ENCODE peak calls at places on chromosomes 4 and X, in four cellular contexts. One of them, this sample, is unnamed.

GRCh38 chr4:73726000-73726399 is 14.4 kb upstream of the CXCL8 start:
- DNase-seq in GM13976: no peak
- DNase-seq in anterior cingulate cortex: no peak
- DNase-seq in Calu3: peak
- DNase-seq in this sample: peak

GRCh38 chr4:90159193-90159592 is 32.0 kb downstream of the CCSER1 start:
- DNase-seq in GM13976: no peak
- DNase-seq in anterior cingulate cortex: no peak
- DNase-seq in Calu3: no peak
- DNase-seq in this sample: no peak

GRCh38 chr4:12880844-12881243 is 603.3 kb downstream of the RAB28 start:
- DNase-seq in GM13976: no peak
- DNase-seq in anterior cingulate cortex: no peak
- DNase-seq in Calu3: no peak
- DNase-seq in this sample: no peak

GRCh38 chr4:146567396-146567795 is 45.7 kb upstream of the SLC10A7 start:
- DNase-seq in GM13976: no peak
- DNase-seq in anterior cingulate cortex: no peak
- DNase-seq in Calu3: no peak
- DNase-seq in this sample: no peak

GRCh38 chr4:128524311-128524710 is 236.7 kb upstream of the PGRMC2 start:
- DNase-seq in GM13976: no peak
- DNase-seq in anterior cingulate cortex: no peak
- DNase-seq in Calu3: peak
- DNase-seq in this sample: peak

GRCh38 chr4:148283665-148284064 is 158.5 kb downstream of the NR3C2 start:
- DNase-seq in GM13976: no peak
- DNase-seq in anterior cingulate cortex: no peak
- DNase-seq in Calu3: no peak
- DNase-seq in this sample: no peak

GRCh38 chr4:27217261-27217769 is 356.7 kb downstream of the STIM2 start:
- DNase-seq in GM13976: no peak
- DNase-seq in anterior cingulate cortex: no peak
- DNase-seq in Calu3: no peak
- DNase-seq in this sample: no peak

GRCh38 chr4:87632469-87632868 is 17.6 kb upstream of the DMP1 start:
- DNase-seq in GM13976: no peak
- DNase-seq in anterior cingulate cortex: no peak
- DNase-seq in Calu3: no peak
- DNase-seq in this sample: no peak

GRCh38 chr4:126701756-126702155 is 931.0 kb upstream of the INTU start:
- DNase-seq in GM13976: no peak
- DNase-seq in anterior cingulate cortex: no peak
- DNase-seq in Calu3: no peak
- DNase-seq in this sample: no peak

GRCh38 chrX:130805906-130806305 is 97.1 kb downstream of the ENOX2 start:
- DNase-seq in GM13976: no peak
- DNase-seq in anterior cingulate cortex: no peak
- DNase-seq in Calu3: no peak
- DNase-seq in this sample: no peak

GRCh38 chrX:138908577-138908976 is 197.1 kb upstream of the FGF13 start:
- DNase-seq in GM13976: no peak
- DNase-seq in anterior cingulate cortex: no peak
- DNase-seq in Calu3: no peak
- DNase-seq in this sample: no peak

GRCh38 chrX:11427082-11428033 is 134.1 kb downstream of the AMELX start:
- DNase-seq in GM13976: peak
- DNase-seq in anterior cingulate cortex: no peak
- DNase-seq in Calu3: peak
- DNase-seq in this sample: no peak

GRCh38 chrX:38409289-38409688 is 56.9 kb downstream of the OTC start:
- DNase-seq in GM13976: no peak
- DNase-seq in anterior cingulate cortex: no peak
- DNase-seq in Calu3: no peak
- DNase-seq in this sample: no peak

GRCh38 chr4:113760094-113760851 is 1.3 kb downstream of the CAMK2D start:
- DNase-seq in GM13976: no peak
- DNase-seq in anterior cingulate cortex: peak
- DNase-seq in Calu3: no peak
- DNase-seq in this sample: no peak

GRCh38 chr4:75555294-75556164 is at the start of gene ODAPH:
- DNase-seq in GM13976: peak
- DNase-seq in anterior cingulate cortex: no peak
- DNase-seq in Calu3: peak
- DNase-seq in this sample: no peak

GRCh38 chrX:108993909-108994308 is 257.5 kb upstream of the IRS4 start:
- DNase-seq in GM13976: no peak
- DNase-seq in anterior cingulate cortex: no peak
- DNase-seq in Calu3: no peak
- DNase-seq in this sample: no peak

GRCh38 chr4:67934628-67935027 is 28.7 kb downstream of the TMPRSS11A start:
- DNase-seq in GM13976: no peak
- DNase-seq in anterior cingulate cortex: no peak
- DNase-seq in Calu3: no peak
- DNase-seq in this sample: no peak

GRCh38 chr4:1211951-1212545 is 36.9 kb downstream of the CTBP1 start:
- DNase-seq in GM13976: no peak
- DNase-seq in anterior cingulate cortex: peak
- DNase-seq in Calu3: no peak
- DNase-seq in this sample: no peak

GRCh38 chr4:183099537-183100297 is 660 bp downstream of the WWC2 start:
- DNase-seq in GM13976: peak
- DNase-seq in anterior cingulate cortex: no peak
- DNase-seq in Calu3: peak
- DNase-seq in this sample: no peak

GRCh38 chrX:57918750-57919436 is 8.6 kb upstream of the ZXDA start:
- DNase-seq in GM13976: no peak
- DNase-seq in anterior cingulate cortex: no peak
- DNase-seq in Calu3: peak
- DNase-seq in this sample: peak

GRCh38 chr4:139009702-139010101 is 5.9 kb upstream of the NOCT start:
- DNase-seq in GM13976: no peak
- DNase-seq in anterior cingulate cortex: no peak
- DNase-seq in Calu3: no peak
- DNase-seq in this sample: no peak

GRCh38 chrX:150084474-150085229 is 146.4 kb upstream of the EOLA2 start:
- DNase-seq in GM13976: no peak
- DNase-seq in anterior cingulate cortex: no peak
- DNase-seq in Calu3: no peak
- DNase-seq in this sample: no peak

GRCh38 chr4:99205104-99205979 is 13.7 kb downstream of the ADH6 start:
- DNase-seq in GM13976: no peak
- DNase-seq in anterior cingulate cortex: no peak
- DNase-seq in Calu3: no peak
- DNase-seq in this sample: no peak

GRCh38 chrX:17474892-17475291 is 99.9 kb downstream of the NHS start:
- DNase-seq in GM13976: no peak
- DNase-seq in anterior cingulate cortex: no peak
- DNase-seq in Calu3: no peak
- DNase-seq in this sample: no peak

GRCh38 chrX:1334854-1335253 is 1.7 kb upstream of the IL3RA start:
- DNase-seq in GM13976: no peak
- DNase-seq in anterior cingulate cortex: no peak
- DNase-seq in Calu3: no peak
- DNase-seq in this sample: no peak

GRCh38 chr4:84971319-84971932 is 4.9 kb upstream of the WDFY3 start:
- DNase-seq in GM13976: peak
- DNase-seq in anterior cingulate cortex: no peak
- DNase-seq in Calu3: no peak
- DNase-seq in this sample: peak

GRCh38 chrX:10828640-10829039 is 208.3 kb upstream of the MID1 start:
- DNase-seq in GM13976: no peak
- DNase-seq in anterior cingulate cortex: no peak
- DNase-seq in Calu3: peak
- DNase-seq in this sample: no peak

GRCh38 chr4:87257523-87257922 is 37.1 kb upstream of the KLHL8 start:
- DNase-seq in GM13976: no peak
- DNase-seq in anterior cingulate cortex: no peak
- DNase-seq in Calu3: no peak
- DNase-seq in this sample: no peak

GRCh38 chr4:1330761-1331590 is 16.0 kb upstream of the UVSSA start:
- DNase-seq in GM13976: no peak
- DNase-seq in anterior cingulate cortex: no peak
- DNase-seq in Calu3: no peak
- DNase-seq in this sample: no peak

GRCh38 chrX:97401586-97402101 is 517.9 kb downstream of the RPA4 start:
- DNase-seq in GM13976: no peak
- DNase-seq in anterior cingulate cortex: no peak
- DNase-seq in Calu3: no peak
- DNase-seq in this sample: no peak

This sample was measured in HCT116.